ENCODE peak calls at places on chromosomes 1 and 21, in seven cellular contexts. D is fibroblast of mammary gland, K is RWPE1, N is endothelial cell, P is GM06990, W is neural progenitor cell, X is AG09319. J is an unnamed sample.

GRCh38 chr1:24379733-24380315 is 33.8 kb downstream of the STPG1 start:
- DNase-seq in D (peak; percentile 82), K (peak; percentile 90), N (no peak), P (no peak), W (no peak), X (no peak), J (no peak)

GRCh38 chr1:238653693-238654321 is 732.6 kb upstream of the CHRM3 start:
- DNase-seq in D (peak; percentile 78), K (no peak), N (no peak), P (no peak), W (no peak), X (no peak), J (no peak)

GRCh38 chr1:153607381-153607780 is 5.6 kb downstream of the S100A16 start:
- DNase-seq in D (no peak), K (no peak), N (no peak), P (no peak), W (no peak), X (no peak), J (no peak)

GRCh38 chr1:116454940-116455339 is 81.9 kb downstream of the ATP1A1 start:
- DNase-seq in D (no peak), K (no peak), N (no peak), P (no peak), W (no peak), X (no peak), J (no peak)

GRCh38 chr1:147052143-147052542 is 114.0 kb downstream of the NBPF12 start:
- DNase-seq in D (no peak), K (no peak), N (no peak), P (no peak), W (no peak), X (no peak), J (no peak)

GRCh38 chr1:1419812-1420653 is 1.0 kb downstream of the ANKRD65 start:
- DNase-seq in D (no peak), K (no peak), N (no peak), P (no peak), W (peak; percentile 55), X (no peak), J (no peak)

GRCh38 chr1:93960641-93961147 is 51.5 kb upstream of the GCLM start:
- DNase-seq in D (no peak), K (peak; percentile 64), N (no peak), P (no peak), W (no peak), X (no peak), J (no peak)

GRCh38 chr1:156809281-156809680 is 7.4 kb downstream of the SH2D2A start:
- DNase-seq in D (no peak), K (no peak), N (no peak), P (no peak), W (no peak), X (no peak), J (no peak)

GRCh38 chr1:47431534-47431933 is 6.3 kb upstream of the FOXD2 start:
- DNase-seq in D (peak; percentile 79), K (peak; percentile 36), N (no peak), P (no peak), W (no peak), X (peak; percentile 61), J (no peak)

GRCh38 chr1:178682429-178682828 is 42.6 kb upstream of the RALGPS2 start:
- DNase-seq in D (peak; percentile 27), K (no peak), N (no peak), P (no peak), W (no peak), X (no peak), J (no peak)

GRCh38 chr1:155651861-155652661 is 36.5 kb downstream of the YY1AP1 start:
- DNase-seq in D (no peak), K (peak; percentile 57), N (no peak), P (no peak), W (no peak), X (no peak), J (no peak)

GRCh38 chr1:67771152-67771551 is 62.1 kb downstream of the GNG12 start:
- DNase-seq in D (peak; percentile 89), K (peak; percentile 38), N (no peak), P (no peak), W (no peak), X (no peak), J (no peak)

GRCh38 chr1:71081697-71082080 is 854 bp upstream of the ZRANB2 start:
- DNase-seq in D (no peak), K (no peak), N (peak; percentile 4), P (peak; percentile 13), W (no peak), X (no peak), J (no peak)

GRCh38 chr1:40794915-40795715 is 11.5 kb downstream of the KCNQ4 start:
- DNase-seq in D (no peak), K (no peak), N (no peak), P (no peak), W (no peak), X (no peak), J (no peak)

GRCh38 chr1:55209247-55209646 is 5.9 kb downstream of the USP24 start:
- DNase-seq in D (no peak), K (no peak), N (no peak), P (no peak), W (peak; percentile 40), X (no peak), J (no peak)

GRCh38 chr1:33347650-33347992 is 26.7 kb upstream of the A3GALT2 start:
- DNase-seq in D (peak; percentile 68), K (no peak), N (no peak), P (no peak), W (no peak), X (no peak), J (no peak)

GRCh38 chr21:41098076-41098475 is 69.9 kb upstream of the BACE2 start:
- DNase-seq in D (no peak), K (no peak), N (no peak), P (no peak), W (no peak), X (no peak), J (no peak)

GRCh38 chr1:111569913-111570312 is 49.7 kb upstream of the RAP1A start:
- DNase-seq in D (no peak), K (no peak), N (no peak), P (no peak), W (no peak), X (no peak), J (no peak)

GRCh38 chr1:2539312-2539907 is 9.3 kb upstream of the HES5 start:
- DNase-seq in D (no peak), K (no peak), N (peak; percentile 66), P (no peak), W (peak; percentile 55), X (no peak), J (no peak)
- TF ChIP-seq CTCF in D (no peak), K (no peak), N (peak; percentile 64), P (peak; percentile 43), W (peak; percentile 47), X (peak; percentile 9), J (no peak)

GRCh38 chr1:16615253-16616252 is 2.2 kb upstream of the NBPF1 start:
- DNase-seq in D (no peak), K (no peak), N (peak; percentile 3), P (no peak), W (no peak), X (no peak), J (peak; percentile 27)

GRCh38 chr1:16612332-16613172 is 812 bp downstream of the NBPF1 start:
- DNase-seq in D (peak; percentile 92), K (peak; percentile 71), N (peak; percentile 55), P (no peak), W (peak; percentile 88), X (peak; percentile 64), J (peak; percentile 71)

GRCh38 chr1:16614361-16615252 is 1.2 kb upstream of the NBPF1 start:
- DNase-seq in D (no peak), K (no peak), N (peak; percentile 10), P (no peak), W (peak; percentile 55), X (no peak), J (peak; percentile 33)

GRCh38 chr1:16617101-16617727 is 3.9 kb upstream of the NBPF1 start:
- DNase-seq in D (no peak), K (no peak), N (peak; percentile 16), P (no peak), W (peak; percentile 83), X (no peak), J (no peak)

GRCh38 chr1:16613185-16614147 is at the start of gene NBPF1:
- DNase-seq in D (peak; percentile 89), K (peak; percentile 98), N (peak; percentile 100), P (peak; percentile 86), W (peak; percentile 100), X (peak; percentile 78), J (peak; percentile 99)
- TF ChIP-seq CTCF in D (no peak), K (no peak), N (no peak), P (no peak), W (peak; percentile 27), X (no peak), J (no peak)

DNA sequence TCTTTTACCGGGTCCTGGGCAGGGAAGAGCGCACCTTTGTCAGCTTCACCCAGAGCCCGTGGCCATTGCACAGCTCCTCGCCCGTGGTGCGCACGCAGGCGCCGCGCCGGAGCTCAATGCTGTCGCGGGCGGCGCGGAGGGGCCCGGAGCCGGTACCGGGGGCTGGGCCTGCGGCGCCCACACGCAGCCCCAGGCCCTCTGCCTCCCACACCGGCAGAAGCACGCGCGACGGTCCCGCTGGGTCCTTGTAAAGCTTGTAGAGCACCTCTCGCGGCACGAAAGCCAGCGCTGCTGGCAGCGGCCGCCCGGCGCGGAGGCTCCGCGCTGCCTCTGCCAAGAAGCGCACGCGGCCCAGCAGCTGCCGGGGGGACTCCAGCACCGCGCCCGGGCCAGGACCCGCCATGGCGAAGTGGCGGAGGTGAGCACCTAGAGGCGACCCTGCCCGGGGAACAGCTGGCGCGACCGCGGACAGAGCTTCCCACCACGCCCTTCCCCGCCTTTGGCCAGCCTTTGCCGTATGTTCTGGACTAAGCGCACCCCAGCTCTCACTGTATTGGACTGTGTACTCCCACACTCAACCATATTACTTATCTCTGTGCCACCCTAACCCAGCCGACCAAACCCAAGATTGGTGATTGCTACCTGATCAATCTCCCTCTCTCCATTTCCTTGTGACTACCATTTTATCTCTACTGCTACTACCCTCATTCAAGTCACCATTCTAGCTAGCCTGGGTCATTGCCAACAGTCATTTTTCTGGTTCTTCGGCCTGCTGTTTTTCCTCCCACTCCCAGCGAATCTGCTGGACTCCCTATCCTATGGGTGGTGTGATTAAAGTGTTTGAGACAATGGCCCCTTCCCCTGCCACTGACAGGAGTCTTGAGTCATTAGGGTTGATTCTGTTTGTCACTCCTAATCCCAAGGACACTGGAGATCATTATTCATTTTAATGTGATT is at the start of gene HECTD3:
- DNase-seq in D (peak; percentile 69), K (peak; percentile 66), N (peak; percentile 56), P (peak; percentile 84), W (peak; percentile 86), X (no peak), J (no peak)
- TF ChIP-seq CTCF in D (no peak), K (no peak), N (no peak), P (no peak), W (no peak), X (no peak), J (no peak)

DNA sequence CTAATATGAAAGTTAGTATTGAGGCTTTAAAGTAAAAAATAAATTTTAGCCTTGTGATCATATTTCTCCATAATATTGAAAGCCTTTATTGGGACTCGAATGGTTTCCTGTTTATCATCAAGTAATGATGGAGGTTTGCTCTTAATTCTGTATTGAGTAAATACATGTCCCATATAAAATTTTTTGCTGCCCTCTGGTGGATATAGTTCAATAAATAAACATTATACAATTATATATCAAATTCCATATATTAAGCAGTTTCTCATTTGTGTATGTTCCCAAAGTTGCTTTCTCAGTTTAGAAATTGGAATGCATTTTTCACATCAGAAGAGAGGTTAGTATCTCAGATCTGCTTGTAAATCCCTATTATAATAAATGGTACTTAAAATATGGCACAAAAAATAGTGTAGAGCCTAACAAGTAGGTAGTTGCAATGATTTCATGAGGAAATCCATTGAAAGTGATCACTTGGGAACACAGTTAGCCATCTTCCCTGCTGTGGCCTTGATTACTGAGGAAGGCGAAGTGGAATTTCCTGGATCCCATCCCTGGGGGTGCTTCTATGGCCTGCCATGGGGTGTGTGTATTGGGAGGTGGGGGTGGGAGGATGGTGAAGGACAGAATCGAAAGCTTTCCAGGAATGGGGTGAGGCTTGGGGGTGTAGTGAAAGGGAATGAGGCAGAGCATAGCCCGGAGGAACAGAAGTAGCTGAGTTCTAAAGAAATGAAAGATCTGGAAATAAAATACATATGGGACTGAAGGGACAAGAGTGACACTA is 84.1 kb upstream of the C21orf91 start:
- DNase-seq in D (peak; percentile 55), K (peak; percentile 20), N (no peak), P (peak; percentile 15), W (no peak), X (no peak), J (no peak)
- TF ChIP-seq CTCF in D (no peak), K (peak; percentile 28), N (peak; percentile 45), P (no peak), W (peak; percentile 25), X (no peak), J (no peak)